ENCODE peak calls at places on chromosome 22, in nine cellular contexts. Z is Caco-2; T is epithelial cell of prostate; O is mammary epithelial cell; J is astrocyte of the hippocampus; E is stimulated activated CD4-positive, alpha-beta T cell treated with anti-CD3 and anti-CD28 coated beads, TNF-alpha, amount 100 ng/mL, for 1 hour; M is T47D; N is MM.1S; I is NCI-H510A treated with DMSO at 0.1 percent for 48 hours. Q is an unnamed sample.

GRCh38 chr22:45905924-45906865 is 70.8 kb downstream of the WNT7B start:
- DNase-seq in Z (no peak), T (no peak), N (no peak), O (no peak), J (peak; percentile 85), M (no peak), E (no peak), I (no peak), Q (peak; percentile 66)

GRCh38 chr22:38124236-38124974 is 13.9 kb upstream of the BAIAP2L2 start:
- DNase-seq in T (peak; percentile 61), M (no peak), I (no peak), N (no peak), J (no peak), E (no peak), Z (no peak), O (peak; percentile 93), Q (no peak)

GRCh38 chr22:50308597-50308935 is 1.1 kb upstream of the PLXNB2 start:
- DNase-seq in N (no peak), J (no peak), M (no peak), E (no peak), O (no peak), Z (no peak), T (no peak), I (no peak), Q (peak; percentile 82)

GRCh38 chr22:45053094-45053493 is 43.3 kb upstream of the PHF21B start:
- DNase-seq in E (no peak), T (no peak), I (no peak), N (no peak), O (no peak), Z (no peak), J (no peak), M (no peak), Q (no peak)

GRCh38 chr22:19605508-19606331 is 81.5 kb upstream of the CLDN5 start:
- DNase-seq in Z (no peak), T (no peak), I (no peak), N (no peak), J (no peak), M (no peak), E (no peak), O (no peak), Q (peak; percentile 64)

GRCh38 chr22:41377846-41378245 is 3.9 kb upstream of the TEF start:
- DNase-seq in O (no peak), J (no peak), I (no peak), N (no peak), T (no peak), M (no peak), Z (no peak), E (no peak), Q (no peak)

GRCh38 chr22:31268281-31268680 is 24.0 kb downstream of the PIK3IP1 start:
- DNase-seq in Z (no peak), J (no peak), I (no peak), M (no peak), E (no peak), O (no peak), N (no peak), T (no peak), Q (no peak)

GRCh38 chr22:47944941-47945340 is 1182.5 kb downstream of the TBC1D22A start:
- DNase-seq in M (no peak), I (no peak), Z (no peak), T (no peak), O (no peak), N (no peak), J (no peak), E (no peak), Q (no peak)

GRCh38 chr22:30193031-30193794 is 53.3 kb downstream of the LIF start:
- DNase-seq in I (no peak), J (no peak), T (no peak), E (no peak), O (no peak), M (no peak), N (no peak), Z (no peak), Q (no peak)